ENCODE peak calls at places on chromosome 7, in six cellular contexts. O, K, T, U, N and H are unnamed samples.
A peak's percentile ranks its signal among the peaks of the same experiment; 100 is the strongest.

GRCh38 chr7:46285856-46286255 is 364.8 kb upstream of the IGFBP3 start:
- DNase-seq in U (no peak), N (no peak), T (no peak), K (no peak), O (no peak), H (no peak)

GRCh38 chr7:30681262-30682130 is 760 bp downstream of the CRHR2 start:
- DNase-seq in O (no peak), K (peak; percentile 61), N (no peak), U (no peak), T (no peak), H (no peak)

GRCh38 chr7:151537818-151538561 is 18.3 kb upstream of the RHEB start:
- DNase-seq in N (no peak), U (no peak), K (no peak), O (no peak), T (no peak), H (no peak)

GRCh38 chr7:154342971-154343633 is 290.9 kb downstream of the DPP6 start:
- DNase-seq in O (no peak), U (no peak), K (no peak), N (no peak), T (no peak), H (no peak)

GRCh38 chr7:50266893-50267386 is 37.6 kb upstream of the IKZF1 start:
- DNase-seq in O (peak; percentile 86), T (no peak), K (peak; percentile 63), N (peak; percentile 89), U (no peak), H (no peak)

GRCh38 chr7:36512607-36513006 is 122.9 kb downstream of the ANLN start:
- DNase-seq in N (no peak), O (no peak), U (no peak), K (no peak), T (no peak), H (no peak)

GRCh38 chr7:101186194-101186593 is 6.1 kb upstream of the NAT16 start:
- DNase-seq in N (no peak), O (no peak), T (no peak), K (no peak), U (no peak), H (no peak)

GRCh38 chr7:39741942-39742623 is 118.7 kb downstream of the RALA start:
- DNase-seq in U (peak; percentile 31), O (peak; percentile 57), T (no peak), K (peak; percentile 72), N (peak; percentile 69), H (peak; percentile 4)

GRCh38 chr7:50656141-50656895 is 91.1 kb upstream of the DDC start:
- DNase-seq in K (no peak), N (no peak), O (no peak), T (no peak), U (no peak), H (no peak)

GRCh38 chr7:103811315-103811714 is 178.1 kb downstream of the RELN start:
- DNase-seq in K (no peak), N (no peak), T (no peak), O (no peak), U (no peak), H (no peak)

GRCh38 chr7:156928406-156928747 is 21.1 kb upstream of the NOM1 start:
- DNase-seq in K (no peak), U (no peak), T (no peak), O (no peak), N (no peak), H (no peak)

GRCh38 chr7:23864984-23865383 is 155.0 kb downstream of the STK31 start:
- DNase-seq in O (no peak), T (no peak), U (peak; percentile 86), K (no peak), N (no peak), H (peak; percentile 64)

GRCh38 chr7:42686594-42687156 is 225.2 kb downstream of the C7orf25 start:
- DNase-seq in U (no peak), N (no peak), T (no peak), O (no peak), K (no peak), H (no peak)

GRCh38 chr7:19665399-19666008 is 43.3 kb downstream of the POLR1F start:
- DNase-seq in O (no peak), K (no peak), N (no peak), T (peak; percentile 9), U (peak; percentile 58), H (no peak)

GRCh38 chr7:91135300-91135699 is 128.9 kb upstream of the FZD1 start:
- DNase-seq in N (no peak), O (no peak), T (no peak), K (no peak), U (no peak), H (no peak)

GRCh38 chr7:6416516-6417145 is 31.1 kb downstream of the DAGLB start:
- DNase-seq in N (no peak), T (no peak), K (no peak), O (no peak), U (no peak), H (no peak)

GRCh38 chr7:158476303-158476932 is 111.2 kb downstream of the PTPRN2 start:
- DNase-seq in N (no peak), O (no peak), T (no peak), U (no peak), K (no peak), H (no peak)

GRCh38 chr7:2004841-2005351 is 227.8 kb downstream of the MAD1L1 start:
- DNase-seq in U (no peak), O (peak; percentile 29), T (no peak), K (peak; percentile 42), N (no peak), H (no peak)

GRCh38 chr7:73703985-73704639 is 15.4 kb downstream of the STX1A start:
- DNase-seq in T (no peak), U (peak; percentile 31), N (no peak), K (peak; percentile 65), O (peak; percentile 72), H (peak; percentile 60)

GRCh38 chr7:30148426-30148825 is 13.6 kb downstream of the MTURN start:
- DNase-seq in K (no peak), U (no peak), O (no peak), N (no peak), T (no peak), H (no peak)